ENCODE peak calls at places on chromosomes 7 and 10, in seven cellular contexts. One of them, this sample, is unnamed.
A peak's percentile ranks its signal among the peaks of the same experiment; 100 is the strongest.

GRCh38 chr7:2452074-2452507 is 24.1 kb downstream of the GRIFIN start:
- DNase-seq in cardiac muscle cell: no peak
- DNase-seq in epithelial cell of esophagus: no peak
- DNase-seq in fibroblast of pulmonary artery: no peak
- DNase-seq in naive thymus-derived CD4-positive, alpha-beta T cell: no peak
- DNase-seq in lower lobe of right lung: no peak
- DNase-seq in fibroblast of lung: no peak
- DNase-seq in this sample: no peak

GRCh38 chr7:87128883-87129282 is 23.4 kb upstream of the DMTF1 start:
- DNase-seq in cardiac muscle cell: peak; percentile 38
- DNase-seq in epithelial cell of esophagus: no peak
- DNase-seq in fibroblast of pulmonary artery: no peak
- DNase-seq in naive thymus-derived CD4-positive, alpha-beta T cell: no peak
- DNase-seq in lower lobe of right lung: no peak
- DNase-seq in fibroblast of lung: no peak
- DNase-seq in this sample: no peak

GRCh38 chr10:62681211-62681940 is 123.1 kb upstream of the ADO start:
- DNase-seq in cardiac muscle cell: peak; percentile 42
- DNase-seq in epithelial cell of esophagus: peak; percentile 32
- DNase-seq in fibroblast of pulmonary artery: no peak
- DNase-seq in naive thymus-derived CD4-positive, alpha-beta T cell: peak; percentile 17
- DNase-seq in lower lobe of right lung: peak; percentile 53
- DNase-seq in fibroblast of lung: peak; percentile 58
- DNase-seq in this sample: peak; percentile 92

GRCh38 chr10:53697038-53697437 is 924.5 kb upstream of the MBL2 start:
- DNase-seq in cardiac muscle cell: no peak
- DNase-seq in epithelial cell of esophagus: peak; percentile 88
- DNase-seq in fibroblast of pulmonary artery: no peak
- DNase-seq in naive thymus-derived CD4-positive, alpha-beta T cell: no peak
- DNase-seq in lower lobe of right lung: no peak
- DNase-seq in fibroblast of lung: peak; percentile 57
- DNase-seq in this sample: no peak

GRCh38 chr10:94092848-94093247 is 99.1 kb downstream of the PLCE1 start:
- DNase-seq in cardiac muscle cell: no peak
- DNase-seq in epithelial cell of esophagus: peak; percentile 70
- DNase-seq in fibroblast of pulmonary artery: peak; percentile 60
- DNase-seq in naive thymus-derived CD4-positive, alpha-beta T cell: no peak
- DNase-seq in lower lobe of right lung: no peak
- DNase-seq in fibroblast of lung: peak; percentile 49
- DNase-seq in this sample: no peak

GRCh38 chr10:2475711-2476110 is 591.6 kb upstream of the PFKP start:
- DNase-seq in cardiac muscle cell: no peak
- DNase-seq in epithelial cell of esophagus: no peak
- DNase-seq in fibroblast of pulmonary artery: no peak
- DNase-seq in naive thymus-derived CD4-positive, alpha-beta T cell: no peak
- DNase-seq in lower lobe of right lung: no peak
- DNase-seq in fibroblast of lung: peak; percentile 8
- DNase-seq in this sample: no peak

GRCh38 chr10:65194555-65194954 is 1673.4 kb downstream of the REEP3 start:
- DNase-seq in cardiac muscle cell: no peak
- DNase-seq in epithelial cell of esophagus: no peak
- DNase-seq in fibroblast of pulmonary artery: peak; percentile 6
- DNase-seq in naive thymus-derived CD4-positive, alpha-beta T cell: no peak
- DNase-seq in lower lobe of right lung: no peak
- DNase-seq in fibroblast of lung: peak; percentile 1
- DNase-seq in this sample: no peak

GRCh38 chr10:24920907-24921881 is 31.2 kb downstream of the PRTFDC1 start:
- DNase-seq in cardiac muscle cell: no peak
- DNase-seq in epithelial cell of esophagus: peak; percentile 79
- DNase-seq in fibroblast of pulmonary artery: peak; percentile 97
- DNase-seq in naive thymus-derived CD4-positive, alpha-beta T cell: no peak
- DNase-seq in lower lobe of right lung: no peak
- DNase-seq in fibroblast of lung: peak; percentile 98
- DNase-seq in this sample: no peak

GRCh38 chr10:53894145-53894544 is 906.9 kb downstream of the PCDH15 start:
- DNase-seq in cardiac muscle cell: no peak
- DNase-seq in epithelial cell of esophagus: peak; percentile 88
- DNase-seq in fibroblast of pulmonary artery: no peak
- DNase-seq in naive thymus-derived CD4-positive, alpha-beta T cell: no peak
- DNase-seq in lower lobe of right lung: no peak
- DNase-seq in fibroblast of lung: no peak
- DNase-seq in this sample: no peak

GRCh38 chr10:125159932-125160855 is at the start of gene CTBP2:
- DNase-seq in cardiac muscle cell: peak; percentile 72
- DNase-seq in epithelial cell of esophagus: no peak
- DNase-seq in fibroblast of pulmonary artery: peak; percentile 60
- DNase-seq in naive thymus-derived CD4-positive, alpha-beta T cell: no peak
- DNase-seq in lower lobe of right lung: peak; percentile 66
- DNase-seq in fibroblast of lung: peak; percentile 54
- DNase-seq in this sample: peak; percentile 51

GRCh38 chr10:28857164-28857563 is 179.8 kb downstream of the BAMBI start:
- DNase-seq in cardiac muscle cell: no peak
- DNase-seq in epithelial cell of esophagus: no peak
- DNase-seq in fibroblast of pulmonary artery: no peak
- DNase-seq in naive thymus-derived CD4-positive, alpha-beta T cell: no peak
- DNase-seq in lower lobe of right lung: no peak
- DNase-seq in fibroblast of lung: no peak
- DNase-seq in this sample: no peak

GRCh38 chr10:48522011-48522765 is 82.7 kb downstream of the ARHGAP22 start:
- DNase-seq in cardiac muscle cell: no peak
- DNase-seq in epithelial cell of esophagus: no peak
- DNase-seq in fibroblast of pulmonary artery: no peak
- DNase-seq in naive thymus-derived CD4-positive, alpha-beta T cell: no peak
- DNase-seq in lower lobe of right lung: no peak
- DNase-seq in fibroblast of lung: peak; percentile 46
- DNase-seq in this sample: no peak

GRCh38 chr10:100737359-100738054 is 7.9 kb upstream of the PAX2 start:
- DNase-seq in cardiac muscle cell: no peak
- DNase-seq in epithelial cell of esophagus: no peak
- DNase-seq in fibroblast of pulmonary artery: no peak
- DNase-seq in naive thymus-derived CD4-positive, alpha-beta T cell: no peak
- DNase-seq in lower lobe of right lung: no peak
- DNase-seq in fibroblast of lung: no peak
- DNase-seq in this sample: no peak

GRCh38 chr10:100741386-100742066 is 3.9 kb upstream of the PAX2 start:
- DNase-seq in cardiac muscle cell: no peak
- DNase-seq in epithelial cell of esophagus: no peak
- DNase-seq in fibroblast of pulmonary artery: no peak
- DNase-seq in naive thymus-derived CD4-positive, alpha-beta T cell: no peak
- DNase-seq in lower lobe of right lung: no peak
- DNase-seq in fibroblast of lung: no peak
- DNase-seq in this sample: no peak

GRCh38 chr10:100738055-100738827 is 7.1 kb upstream of the PAX2 start:
- DNase-seq in cardiac muscle cell: no peak
- DNase-seq in epithelial cell of esophagus: no peak
- DNase-seq in fibroblast of pulmonary artery: no peak
- DNase-seq in naive thymus-derived CD4-positive, alpha-beta T cell: no peak
- DNase-seq in lower lobe of right lung: no peak
- DNase-seq in fibroblast of lung: no peak
- DNase-seq in this sample: no peak

GRCh38 chr10:100740476-100741341 is 4.7 kb upstream of the PAX2 start:
- DNase-seq in cardiac muscle cell: no peak
- DNase-seq in epithelial cell of esophagus: no peak
- DNase-seq in fibroblast of pulmonary artery: no peak
- DNase-seq in naive thymus-derived CD4-positive, alpha-beta T cell: no peak
- DNase-seq in lower lobe of right lung: no peak
- DNase-seq in fibroblast of lung: no peak
- DNase-seq in this sample: no peak

GRCh38 chr10:100739516-100740368 is 5.6 kb upstream of the PAX2 start:
- DNase-seq in cardiac muscle cell: no peak
- DNase-seq in epithelial cell of esophagus: no peak
- DNase-seq in fibroblast of pulmonary artery: no peak
- DNase-seq in naive thymus-derived CD4-positive, alpha-beta T cell: no peak
- DNase-seq in lower lobe of right lung: no peak
- DNase-seq in fibroblast of lung: no peak
- DNase-seq in this sample: no peak
- H3K4me3 ChIP-seq in cardiac muscle cell: no peak overlapping the region
- H3K4me3 ChIP-seq in epithelial cell of esophagus: no peak overlapping the region
- H3K4me3 ChIP-seq in fibroblast of pulmonary artery: no peak overlapping the region
- H3K4me3 ChIP-seq in naive thymus-derived CD4-positive, alpha-beta T cell: no peak overlapping the region
- H3K4me3 ChIP-seq in lower lobe of right lung: no peak overlapping the region
- H3K4me3 ChIP-seq in fibroblast of lung: no peak overlapping the region
- H3K4me3 ChIP-seq in this sample: no peak overlapping the region

GRCh38 chr10:42933454-42934340 is 143.2 kb upstream of the RET start:
- DNase-seq in cardiac muscle cell: peak; percentile 33
- DNase-seq in epithelial cell of esophagus: peak; percentile 9
- DNase-seq in fibroblast of pulmonary artery: peak; percentile 42
- DNase-seq in naive thymus-derived CD4-positive, alpha-beta T cell: peak; percentile 24
- DNase-seq in lower lobe of right lung: no peak
- DNase-seq in fibroblast of lung: peak; percentile 0
- DNase-seq in this sample: no peak
- H3K4me3 ChIP-seq in cardiac muscle cell: peak overlapping the region; percentile 14
- H3K4me3 ChIP-seq in epithelial cell of esophagus: no peak overlapping the region
- H3K4me3 ChIP-seq in fibroblast of pulmonary artery: no peak overlapping the region
- H3K4me3 ChIP-seq in naive thymus-derived CD4-positive, alpha-beta T cell: peak overlapping the region; percentile 60
- H3K4me3 ChIP-seq in lower lobe of right lung: peak overlapping the region; percentile 27
- H3K4me3 ChIP-seq in fibroblast of lung: no peak overlapping the region
- H3K4me3 ChIP-seq in this sample: no peak overlapping the region

DNA sequence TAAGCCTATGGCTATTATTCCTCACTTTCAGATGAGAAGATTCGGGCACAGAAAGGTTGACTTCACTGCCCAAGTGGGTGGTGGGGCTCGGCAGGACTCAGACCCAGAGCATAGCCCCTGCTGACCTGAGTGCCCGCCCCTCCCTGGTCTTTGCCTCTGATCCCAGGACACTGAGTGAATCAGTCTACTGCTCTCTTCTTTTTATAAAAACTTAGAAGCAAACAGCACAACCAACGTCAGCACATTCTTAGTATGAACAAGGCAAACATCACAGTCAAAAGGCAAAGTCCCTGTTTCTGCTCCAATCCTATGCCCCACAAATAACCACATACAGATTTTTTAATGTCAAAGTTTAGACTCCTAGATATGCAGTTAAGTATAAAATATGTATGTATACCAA is 237.8 kb downstream of the ZMYND11 start:
- DNase-seq in cardiac muscle cell: no peak
- DNase-seq in epithelial cell of esophagus: no peak
- DNase-seq in fibroblast of pulmonary artery: peak; percentile 27
- DNase-seq in naive thymus-derived CD4-positive, alpha-beta T cell: no peak
- DNase-seq in lower lobe of right lung: no peak
- DNase-seq in fibroblast of lung: peak; percentile 71
- DNase-seq in this sample: no peak
- H3K4me3 ChIP-seq in cardiac muscle cell: no peak overlapping the region
- H3K4me3 ChIP-seq in epithelial cell of esophagus: no peak overlapping the region
- H3K4me3 ChIP-seq in fibroblast of pulmonary artery: no peak overlapping the region
- H3K4me3 ChIP-seq in naive thymus-derived CD4-positive, alpha-beta T cell: no peak overlapping the region
- H3K4me3 ChIP-seq in lower lobe of right lung: no peak overlapping the region
- H3K4me3 ChIP-seq in fibroblast of lung: no peak overlapping the region
- H3K4me3 ChIP-seq in this sample: no peak overlapping the region

GRCh38 chr7:78487464-78487863 is 688.9 kb downstream of the PHTF2 start:
- DNase-seq in cardiac muscle cell: no peak
- DNase-seq in epithelial cell of esophagus: no peak
- DNase-seq in fibroblast of pulmonary artery: no peak
- DNase-seq in naive thymus-derived CD4-positive, alpha-beta T cell: no peak
- DNase-seq in lower lobe of right lung: no peak
- DNase-seq in fibroblast of lung: no peak
- DNase-seq in this sample: no peak

GRCh38 chr7:78489423-78489822 is 690.9 kb downstream of the PHTF2 start:
- DNase-seq in cardiac muscle cell: no peak
- DNase-seq in epithelial cell of esophagus: no peak
- DNase-seq in fibroblast of pulmonary artery: no peak
- DNase-seq in naive thymus-derived CD4-positive, alpha-beta T cell: no peak
- DNase-seq in lower lobe of right lung: no peak
- DNase-seq in fibroblast of lung: no peak
- DNase-seq in this sample: no peak

GRCh38 chr7:78492146-78492545 is 693.6 kb downstream of the PHTF2 start:
- DNase-seq in cardiac muscle cell: no peak
- DNase-seq in epithelial cell of esophagus: no peak
- DNase-seq in fibroblast of pulmonary artery: no peak
- DNase-seq in naive thymus-derived CD4-positive, alpha-beta T cell: no peak
- DNase-seq in lower lobe of right lung: no peak
- DNase-seq in fibroblast of lung: no peak
- DNase-seq in this sample: no peak

GRCh38 chr7:78490526-78490925 is 692.0 kb downstream of the PHTF2 start:
- DNase-seq in cardiac muscle cell: no peak
- DNase-seq in epithelial cell of esophagus: no peak
- DNase-seq in fibroblast of pulmonary artery: no peak
- DNase-seq in naive thymus-derived CD4-positive, alpha-beta T cell: no peak
- DNase-seq in lower lobe of right lung: no peak
- DNase-seq in fibroblast of lung: no peak
- DNase-seq in this sample: no peak

GRCh38 chr7:78489851-78490250 is 691.3 kb downstream of the PHTF2 start:
- DNase-seq in cardiac muscle cell: no peak
- DNase-seq in epithelial cell of esophagus: no peak
- DNase-seq in fibroblast of pulmonary artery: no peak
- DNase-seq in naive thymus-derived CD4-positive, alpha-beta T cell: no peak
- DNase-seq in lower lobe of right lung: no peak
- DNase-seq in fibroblast of lung: peak; percentile 36
- DNase-seq in this sample: no peak
- H3K4me3 ChIP-seq in cardiac muscle cell: no peak overlapping the region
- H3K4me3 ChIP-seq in epithelial cell of esophagus: no peak overlapping the region
- H3K4me3 ChIP-seq in fibroblast of pulmonary artery: no peak overlapping the region
- H3K4me3 ChIP-seq in naive thymus-derived CD4-positive, alpha-beta T cell: no peak overlapping the region
- H3K4me3 ChIP-seq in lower lobe of right lung: peak overlapping the region; percentile 20
- H3K4me3 ChIP-seq in fibroblast of lung: no peak overlapping the region
- H3K4me3 ChIP-seq in this sample: no peak overlapping the region

DNA sequence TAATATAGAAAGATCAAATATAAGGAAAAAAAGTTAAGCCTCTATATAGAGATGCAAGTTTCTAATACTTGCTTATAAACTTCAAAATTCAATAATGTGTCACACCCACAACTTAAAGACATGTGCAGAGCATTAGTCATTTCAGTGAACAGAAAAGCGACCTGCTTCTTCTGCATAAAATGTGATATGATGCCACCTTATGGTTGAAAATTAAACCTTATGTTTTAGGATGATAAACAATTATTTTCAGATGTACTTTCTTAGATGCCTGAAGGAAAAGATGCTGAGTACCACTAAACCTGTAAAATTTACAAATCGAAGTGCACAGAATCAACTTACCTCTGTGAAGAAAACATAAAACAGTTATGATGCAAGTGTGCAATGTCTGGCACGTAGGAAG is 96.0 kb downstream of the MTERF1 start:
- DNase-seq in cardiac muscle cell: peak; percentile 35
- DNase-seq in epithelial cell of esophagus: peak; percentile 80
- DNase-seq in fibroblast of pulmonary artery: peak; percentile 78
- DNase-seq in naive thymus-derived CD4-positive, alpha-beta T cell: no peak
- DNase-seq in lower lobe of right lung: no peak
- DNase-seq in fibroblast of lung: peak; percentile 70
- DNase-seq in this sample: no peak
- H3K4me3 ChIP-seq in cardiac muscle cell: no peak overlapping the region
- H3K4me3 ChIP-seq in epithelial cell of esophagus: no peak overlapping the region
- H3K4me3 ChIP-seq in fibroblast of pulmonary artery: no peak overlapping the region
- H3K4me3 ChIP-seq in naive thymus-derived CD4-positive, alpha-beta T cell: no peak overlapping the region
- H3K4me3 ChIP-seq in lower lobe of right lung: no peak overlapping the region
- H3K4me3 ChIP-seq in fibroblast of lung: no peak overlapping the region
- H3K4me3 ChIP-seq in this sample: no peak overlapping the region